ENCODE peak calls at places on chromosome 2, in seven cellular contexts. Q is transverse colon; S is cardiac muscle cell; L is CD8-positive, alpha-beta T cell; F is prostate gland; Y is HCT116; R is aorta. N is an unnamed sample.

GRCh38 chr2:158128168-158128973 is 26.7 kb downstream of the UPP2 start:
- DNase-seq in Q (peak; percentile 82), S (no peak), L (no peak), F (no peak), Y (no peak), R (no peak), N (no peak)

GRCh38 chr2:98924910-98925309 is 11.1 kb downstream of the CRACDL start:
- DNase-seq in Q (no peak), S (no peak), L (no peak), F (no peak), Y (no peak), R (no peak), N (no peak)

GRCh38 chr2:176554107-176555048 is 285.1 kb downstream of the MTX2 start:
- DNase-seq in Q (peak; percentile 25), S (peak; percentile 82), L (peak; percentile 25), F (no peak), Y (peak; percentile 43), R (no peak), N (no peak)

GRCh38 chr2:238510911-238511613 is 84.3 kb downstream of the ASB1 start:
- DNase-seq in Q (no peak), S (no peak), L (no peak), F (no peak), Y (no peak), R (peak; percentile 73), N (no peak)

GRCh38 chr2:106160786-106161261 is 33.3 kb downstream of the UXS1 start:
- DNase-seq in Q (no peak), S (no peak), L (peak; percentile 50), F (no peak), Y (no peak), R (no peak), N (peak; percentile 58)

GRCh38 chr2:40668435-40668834 is 216.5 kb upstream of the SLC8A1 start:
- DNase-seq in Q (no peak), S (peak; percentile 71), L (no peak), F (no peak), Y (no peak), R (no peak), N (peak; percentile 30)

GRCh38 chr2:91442246-91442905 is 2750.9 kb downstream of the RPIA start:
- DNase-seq in Q (no peak), S (no peak), L (peak; percentile 9), F (no peak), Y (no peak), R (peak; percentile 85), N (no peak)

GRCh38 chr2:211722928-211723327 is 815.7 kb downstream of the ERBB4 start:
- DNase-seq in Q (no peak), S (no peak), L (no peak), F (no peak), Y (no peak), R (no peak), N (no peak)

GRCh38 chr2:118865106-118865505 is 17.7 kb upstream of the EN1 start:
- DNase-seq in Q (no peak), S (peak; percentile 71), L (no peak), F (no peak), Y (peak; percentile 45), R (no peak), N (no peak)

GRCh38 chr2:39094717-39095363 is 26.0 kb downstream of the SOS1 start:
- DNase-seq in Q (no peak), S (peak; percentile 68), L (no peak), F (no peak), Y (no peak), R (no peak), N (no peak)

GRCh38 chr2:157871415-157871814 is 4.7 kb downstream of the ACVR1 start:
- DNase-seq in Q (no peak), S (no peak), L (no peak), F (no peak), Y (no peak), R (no peak), N (no peak)

GRCh38 chr2:165011199-165011598 is 55.9 kb upstream of the SLC38A11 start:
- DNase-seq in Q (no peak), S (no peak), L (no peak), F (no peak), Y (no peak), R (no peak), N (no peak)

GRCh38 chr2:163551974-163552373 is 183.8 kb downstream of the FIGN start:
- DNase-seq in Q (no peak), S (no peak), L (no peak), F (no peak), Y (no peak), R (no peak), N (no peak)

GRCh38 chr2:223779877-223780276 is 57.5 kb downstream of the AP1S3 start:
- DNase-seq in Q (no peak), S (peak; percentile 59), L (peak; percentile 10), F (no peak), Y (peak; percentile 60), R (no peak), N (no peak)

GRCh38 chr2:178177066-178177679 is 17.1 kb upstream of the OSBPL6 start:
- DNase-seq in Q (no peak), S (peak; percentile 45), L (no peak), F (no peak), Y (no peak), R (no peak), N (no peak)

GRCh38 chr2:181552808-181553207 is 95.6 kb downstream of the ITGA4 start:
- DNase-seq in Q (no peak), S (no peak), L (no peak), F (no peak), Y (peak; percentile 28), R (no peak), N (no peak)

GRCh38 chr2:241563031-241563507 is 4.5 kb downstream of the BOK start:
- DNase-seq in Q (no peak), S (no peak), L (no peak), F (no peak), Y (no peak), R (peak; percentile 68), N (no peak)

GRCh38 chr2:7572460-7572859 is 655.2 kb downstream of the RNF144A start:
- DNase-seq in Q (no peak), S (no peak), L (peak; percentile 36), F (no peak), Y (no peak), R (no peak), N (no peak)

GRCh38 chr2:155755481-155755880 is 577.0 kb downstream of the NR4A2 start:
- DNase-seq in Q (no peak), S (no peak), L (no peak), F (no peak), Y (no peak), R (no peak), N (no peak)

GRCh38 chr2:160652236-160652635 is 158.6 kb upstream of the RBMS1 start:
- DNase-seq in Q (peak; percentile 56), S (peak; percentile 68), L (peak; percentile 56), F (no peak), Y (no peak), R (peak; percentile 68), N (peak; percentile 16)

GRCh38 chr2:208266641-208267335 is 733 bp downstream of the PIKFYVE start:
- DNase-seq in Q (no peak), S (peak; percentile 31), L (no peak), F (no peak), Y (no peak), R (no peak), N (no peak)

DNA sequence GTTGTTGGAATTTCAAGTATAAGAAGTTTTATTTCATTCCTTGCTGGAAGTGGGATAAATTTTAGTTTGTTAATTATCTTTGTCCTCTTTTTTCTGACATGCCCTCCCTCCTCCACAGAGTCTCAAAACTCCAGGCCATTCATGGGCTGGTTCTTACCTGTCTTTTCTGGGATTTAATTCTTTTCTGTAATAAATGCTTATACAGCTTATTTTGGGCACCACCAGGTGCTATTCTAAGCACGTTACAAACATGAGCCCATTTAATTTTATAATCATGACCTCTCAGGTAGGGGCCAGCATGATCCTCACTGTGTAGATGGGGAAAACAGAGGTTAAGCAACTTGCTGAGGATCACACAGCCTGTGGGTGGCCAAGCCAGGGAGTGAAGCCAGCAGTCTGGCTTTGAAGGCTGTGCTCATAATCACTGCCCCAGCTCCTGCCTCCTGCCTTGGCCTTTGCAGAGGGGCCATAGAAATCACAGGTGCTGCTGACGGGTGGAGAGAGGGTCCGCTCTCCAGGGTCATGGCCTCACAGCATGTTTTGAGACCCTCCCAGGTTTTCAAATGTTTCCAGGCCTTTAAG is 128.4 kb upstream of the PXDN start:
- DNase-seq in Q (no peak), S (no peak), L (no peak), F (no peak), Y (no peak), R (no peak), N (no peak)
- H3K27me3 ChIP-seq in Q (peaks cover 8% of the 10 kb centered on the region), S (peaks cover 6% of the 10 kb centered on the region), L (no peaks in the 10 kb centered on the region), F (peaks cover 3% of the 10 kb centered on the region), Y (peaks cover 39% of the 10 kb centered on the region), R (no peaks in the 10 kb centered on the region), N (no peaks in the 10 kb centered on the region)

DNA sequence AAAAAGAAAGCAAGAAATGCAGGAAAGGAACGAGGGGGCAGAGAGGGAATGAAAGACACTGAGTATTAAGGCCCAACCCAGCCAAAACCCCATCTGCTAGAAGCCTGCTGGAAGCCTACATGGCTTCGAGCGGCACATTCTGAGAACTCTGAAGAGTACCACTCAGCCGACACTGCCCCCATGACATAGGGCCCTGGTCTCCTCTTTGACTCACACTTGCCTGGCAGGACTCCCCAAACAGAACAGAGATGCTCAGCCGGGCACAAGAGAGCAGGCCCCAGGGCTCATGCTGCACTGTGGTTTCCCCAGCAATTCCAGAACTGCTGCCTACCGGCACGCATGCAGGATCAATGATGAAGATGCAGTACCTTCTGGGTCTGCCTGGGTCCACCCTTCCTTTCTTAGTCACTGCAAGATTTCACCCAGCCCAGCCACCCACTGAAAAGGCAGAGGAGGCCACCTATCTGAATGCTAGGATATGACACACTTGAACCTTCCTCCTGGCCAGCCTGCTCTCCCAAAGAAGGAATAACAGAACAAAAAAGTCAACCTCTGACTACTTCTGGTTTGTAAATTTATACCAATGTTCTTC is 49.4 kb downstream of the BCL11A start:
- DNase-seq in Q (no peak), S (no peak), L (no peak), F (no peak), Y (no peak), R (no peak), N (no peak)
- H3K27ac ChIP-seq in Q (no peak overlapping the region), S (no peak overlapping the region), L (no peak overlapping the region), F (no peak overlapping the region), Y (no peak overlapping the region), R (no peak overlapping the region), N (no peak overlapping the region)

GRCh38 chr2:111701266-111701665 is 182.7 kb downstream of the ANAPC1 start:
- DNase-seq in Q (no peak), S (no peak), L (no peak), F (no peak), Y (no peak), R (no peak), N (no peak)
- H3K4me1 ChIP-seq in Q (peaks cover 21% of the 10 kb centered on the region), S (peaks cover 4% of the 10 kb centered on the region), L (peaks cover 3% of the 10 kb centered on the region), F (no peaks in the 10 kb centered on the region), Y (peaks cover 80% of the 10 kb centered on the region), R (peaks cover 2% of the 10 kb centered on the region), N (peaks cover 45% of the 10 kb centered on the region)

DNA sequence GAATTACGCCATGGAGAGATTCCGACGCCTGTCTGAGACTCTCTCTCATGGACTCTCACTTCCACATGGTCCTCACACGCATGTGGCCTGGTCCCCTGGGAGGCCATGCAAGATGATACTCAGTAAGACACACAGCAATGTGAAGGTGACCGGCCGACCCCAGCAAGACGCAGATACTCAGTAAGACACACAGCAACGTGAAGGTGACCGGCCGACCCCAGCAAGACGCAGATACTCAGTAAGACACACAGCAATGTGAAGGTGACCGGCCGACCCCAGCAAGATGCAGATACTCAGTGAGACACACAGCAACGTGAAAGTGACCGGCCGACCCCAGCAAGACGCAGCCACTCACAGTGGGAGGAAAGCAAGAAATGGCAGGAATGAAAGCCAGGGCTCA is 400.8 kb upstream of the MYT1L start:
- DNase-seq in Q (no peak), S (no peak), L (no peak), F (no peak), Y (no peak), R (peak; percentile 47), N (no peak)
- H3K27me3 ChIP-seq in Q (no peaks in the 10 kb centered on the region), S (peaks cover 3% of the 10 kb centered on the region), L (no peaks in the 10 kb centered on the region), F (no peaks in the 10 kb centered on the region), Y (peaks cover 13% of the 10 kb centered on the region), R (no peaks in the 10 kb centered on the region), N (no peaks in the 10 kb centered on the region)